ENCODE peak calls at places on chromosome X, in five cellular contexts. One of them, this sample, is unnamed.
A peak's percentile ranks its signal among the peaks of the same experiment; 100 is the strongest.

GRCh38 chrX:119899125-119899524 is 3.4 kb downstream of the AKAP14 start:
- DNase-seq in H1: no peak
- DNase-seq in trophoblast cell: no peak
- DNase-seq in neuronal stem cell: no peak
- DNase-seq in H9: no peak
- DNase-seq in this sample: no peak

GRCh38 chrX:18873836-18874235 is 110.1 kb downstream of the PHKA2 start:
- DNase-seq in H9: no peak
- DNase-seq in trophoblast cell: no peak
- DNase-seq in neuronal stem cell: no peak
- DNase-seq in H1: no peak
- DNase-seq in this sample: no peak

GRCh38 chrX:101449279-101449678 is 36.0 kb upstream of the ARMCX4 start:
- DNase-seq in H9: no peak
- DNase-seq in trophoblast cell: no peak
- DNase-seq in H1: no peak
- DNase-seq in neuronal stem cell: no peak
- DNase-seq in this sample: no peak

GRCh38 chrX:107673933-107674479 is 45.7 kb downstream of the PRPS1 start:
- DNase-seq in neuronal stem cell: no peak
- DNase-seq in trophoblast cell: no peak
- DNase-seq in H9: peak; percentile 60
- DNase-seq in H1: no peak
- DNase-seq in this sample: peak; percentile 95

GRCh38 chrX:131728295-131729145 is 184.6 kb downstream of the OR13H1 start:
- DNase-seq in trophoblast cell: no peak
- DNase-seq in H9: no peak
- DNase-seq in neuronal stem cell: no peak
- DNase-seq in H1: no peak
- DNase-seq in this sample: no peak

GRCh38 chrX:110087485-110088356 is 84.8 kb downstream of the TMEM164 start:
- DNase-seq in H1: no peak
- DNase-seq in H9: no peak
- DNase-seq in trophoblast cell: no peak
- DNase-seq in neuronal stem cell: no peak
- DNase-seq in this sample: peak; percentile 94

GRCh38 chrX:105706041-105706440 is 116.3 kb upstream of the NRK start:
- DNase-seq in H1: no peak
- DNase-seq in trophoblast cell: no peak
- DNase-seq in neuronal stem cell: no peak
- DNase-seq in H9: no peak
- DNase-seq in this sample: peak; percentile 52

GRCh38 chrX:123083924-123084323 is 100.2 kb upstream of the GRIA3 start:
- DNase-seq in H9: no peak
- DNase-seq in trophoblast cell: no peak
- DNase-seq in H1: no peak
- DNase-seq in neuronal stem cell: no peak
- DNase-seq in this sample: no peak

GRCh38 chrX:86946569-86946968 is 571.0 kb upstream of the KLHL4 start:
- DNase-seq in neuronal stem cell: peak; percentile 31
- DNase-seq in trophoblast cell: no peak
- DNase-seq in H1: no peak
- DNase-seq in H9: no peak
- DNase-seq in this sample: peak; percentile 37

GRCh38 chrX:132918523-132918922 is 39.9 kb downstream of the HS6ST2 start:
- DNase-seq in H9: no peak
- DNase-seq in trophoblast cell: no peak
- DNase-seq in neuronal stem cell: no peak
- DNase-seq in H1: no peak
- DNase-seq in this sample: no peak

GRCh38 chrX:153762636-153763173 is 1.3 kb upstream of the PLXNB3 start:
- DNase-seq in neuronal stem cell: no peak
- DNase-seq in trophoblast cell: no peak
- DNase-seq in H9: no peak
- DNase-seq in H1: no peak
- DNase-seq in this sample: no peak

GRCh38 chrX:13764765-13765164 is 30.2 kb downstream of the OFD1 start:
- DNase-seq in neuronal stem cell: peak; percentile 23
- DNase-seq in H9: peak; percentile 69
- DNase-seq in H1: no peak
- DNase-seq in trophoblast cell: no peak
- DNase-seq in this sample: no peak

DNA sequence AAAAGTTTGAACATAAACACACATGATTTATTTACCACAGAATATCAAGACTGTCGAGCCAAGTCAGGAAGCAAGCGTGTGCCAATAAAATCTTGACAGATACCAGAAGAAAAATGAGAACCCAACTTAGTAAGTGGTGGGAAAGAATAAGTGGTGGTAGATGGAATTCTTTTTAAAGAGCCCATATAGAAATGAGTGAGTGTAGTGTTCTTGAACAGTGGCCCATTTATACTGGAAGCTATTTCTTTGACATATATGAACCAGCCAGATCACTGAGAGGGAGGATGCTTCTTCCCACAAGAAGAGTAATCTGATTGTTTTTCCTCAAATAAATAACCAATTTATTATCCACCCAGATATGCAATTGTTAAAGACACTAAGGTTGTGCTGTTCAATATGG is 98.0 kb downstream of the NHS start:
- DNase-seq in H1: no peak
- DNase-seq in neuronal stem cell: no peak
- DNase-seq in trophoblast cell: no peak
- DNase-seq in H9: no peak
- DNase-seq in this sample: no peak
- H3K23ac ChIP-seq in H1: no peak overlapping the region
- H3K23ac ChIP-seq in neuronal stem cell: no peak overlapping the region
- H3K23ac ChIP-seq in trophoblast cell: no peak overlapping the region
- H3K23ac ChIP-seq in H9: no peak overlapping the region
- H3K23ac ChIP-seq in this sample: no peak overlapping the region

DNA sequence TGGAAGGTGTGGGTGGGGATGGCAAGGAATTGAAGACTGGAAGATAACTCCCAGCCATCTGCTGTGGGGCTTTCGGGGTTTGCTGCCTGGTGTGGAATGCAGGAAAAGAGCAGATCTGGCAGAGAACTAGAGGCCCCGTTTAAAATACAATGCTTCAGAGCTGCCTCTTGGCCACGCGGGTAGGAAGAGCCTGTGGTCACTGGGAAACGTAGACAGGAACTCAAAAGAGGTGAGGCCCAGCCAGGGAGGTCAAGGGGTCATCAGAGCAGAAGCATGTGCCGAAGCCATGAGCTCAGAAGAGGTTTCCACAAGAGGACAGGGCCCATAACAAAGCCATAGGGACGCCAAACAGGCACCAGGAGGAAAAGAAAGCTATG is 14.5 kb upstream of the STS start:
- DNase-seq in H1: no peak
- DNase-seq in neuronal stem cell: no peak
- DNase-seq in trophoblast cell: no peak
- DNase-seq in H9: no peak
- DNase-seq in this sample: no peak
- H2AFZ ChIP-seq in H1: no peak overlapping the region
- H2AFZ ChIP-seq in neuronal stem cell: peak overlapping the region; percentile 11
- H2AFZ ChIP-seq in trophoblast cell: no peak overlapping the region
- H2AFZ ChIP-seq in H9: no peak overlapping the region
- H2AFZ ChIP-seq in this sample: no peak overlapping the region

DNA sequence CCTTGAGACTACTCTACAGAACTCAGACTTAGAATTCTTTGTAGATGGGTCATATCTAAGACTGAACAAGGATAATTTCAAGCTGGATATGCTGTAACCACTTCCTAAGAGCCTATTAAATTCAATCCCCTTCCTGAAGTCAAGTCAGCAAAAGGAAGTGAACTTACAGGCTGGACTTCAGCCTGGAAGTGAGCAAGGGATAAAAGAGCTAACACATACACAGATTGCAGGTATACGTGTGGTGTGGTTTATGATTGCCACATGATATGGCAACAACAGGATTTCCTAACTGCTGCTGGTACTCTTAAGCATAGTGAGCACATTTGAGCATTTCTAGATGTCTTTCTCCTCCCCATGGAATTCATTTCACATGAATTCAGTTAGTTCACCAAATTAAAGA is 38.2 kb upstream of the UXT start:
- DNase-seq in H1: no peak
- DNase-seq in trophoblast cell: peak; percentile 28
- DNase-seq in H9: no peak
- DNase-seq in neuronal stem cell: no peak
- DNase-seq in this sample: no peak
- H2BK12ac ChIP-seq in H1: no peak overlapping the region
- H2BK12ac ChIP-seq in trophoblast cell: no peak overlapping the region
- H2BK12ac ChIP-seq in H9: no peak overlapping the region
- H2BK12ac ChIP-seq in neuronal stem cell: no peak overlapping the region
- H2BK12ac ChIP-seq in this sample: no peak overlapping the region

GRCh38 chrX:24100713-24101112 is 46.0 kb downstream of the EIF2S3 start:
- DNase-seq in neuronal stem cell: no peak
- DNase-seq in trophoblast cell: no peak
- DNase-seq in H1: no peak
- DNase-seq in H9: no peak
- DNase-seq in this sample: peak; percentile 64
- H3K23ac ChIP-seq in neuronal stem cell: no peak overlapping the region
- H3K23ac ChIP-seq in trophoblast cell: no peak overlapping the region
- H3K23ac ChIP-seq in H1: no peak overlapping the region
- H3K23ac ChIP-seq in H9: no peak overlapping the region
- H3K23ac ChIP-seq in this sample: no peak overlapping the region

DNA sequence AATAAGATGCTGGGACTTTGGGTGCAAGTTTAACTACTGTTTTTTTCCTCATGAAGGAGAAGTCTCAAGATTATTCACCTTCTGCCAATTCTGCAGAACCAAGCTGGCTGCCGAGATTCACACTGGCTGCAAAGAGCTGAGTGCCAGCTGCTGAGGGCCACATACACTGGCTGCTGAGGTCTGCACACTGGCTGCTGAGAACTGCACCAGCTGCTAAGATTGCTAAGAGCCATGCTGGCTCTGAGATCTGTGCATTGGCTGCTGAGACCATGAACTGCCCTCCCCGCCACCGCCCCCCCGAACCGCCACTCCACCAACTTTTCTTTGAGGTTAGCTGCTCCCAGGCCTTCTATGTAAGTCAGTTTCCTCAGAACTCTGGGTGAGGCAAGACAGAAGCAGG is 330.3 kb downstream of the CBLL2 start:
- DNase-seq in H1: no peak
- DNase-seq in neuronal stem cell: no peak
- DNase-seq in H9: no peak
- DNase-seq in trophoblast cell: no peak
- DNase-seq in this sample: no peak
- H2AFZ ChIP-seq in H1: no peak overlapping the region
- H2AFZ ChIP-seq in neuronal stem cell: no peak overlapping the region
- H2AFZ ChIP-seq in H9: no peak overlapping the region
- H2AFZ ChIP-seq in trophoblast cell: no peak overlapping the region
- H2AFZ ChIP-seq in this sample: no peak overlapping the region

GRCh38 chrX:36160056-36160455 is 240.5 kb downstream of the CFAP47 start:
- DNase-seq in H9: no peak
- DNase-seq in H1: no peak
- DNase-seq in neuronal stem cell: no peak
- DNase-seq in trophoblast cell: no peak
- DNase-seq in this sample: no peak
- H2BK12ac ChIP-seq in H9: no peak overlapping the region
- H2BK12ac ChIP-seq in H1: no peak overlapping the region
- H2BK12ac ChIP-seq in neuronal stem cell: no peak overlapping the region
- H2BK12ac ChIP-seq in trophoblast cell: no peak overlapping the region
- H2BK12ac ChIP-seq in this sample: no peak overlapping the region

GRCh38 chrX:40719731-40720130 is 15.6 kb downstream of the MED14 start:
- DNase-seq in H1: no peak
- DNase-seq in neuronal stem cell: no peak
- DNase-seq in H9: no peak
- DNase-seq in trophoblast cell: no peak
- DNase-seq in this sample: no peak
- H3K23ac ChIP-seq in H1: no peak overlapping the region
- H3K23ac ChIP-seq in neuronal stem cell: no peak overlapping the region
- H3K23ac ChIP-seq in H9: no peak overlapping the region
- H3K23ac ChIP-seq in trophoblast cell: no peak overlapping the region
- H3K23ac ChIP-seq in this sample: no peak overlapping the region

GRCh38 chrX:115332832-115333231 is 43.3 kb downstream of the LUZP4 start:
- DNase-seq in H1: no peak
- DNase-seq in trophoblast cell: no peak
- DNase-seq in neuronal stem cell: no peak
- DNase-seq in H9: no peak
- DNase-seq in this sample: peak; percentile 33
- H2AFZ ChIP-seq in H1: no peak overlapping the region
- H2AFZ ChIP-seq in trophoblast cell: no peak overlapping the region
- H2AFZ ChIP-seq in neuronal stem cell: no peak overlapping the region
- H2AFZ ChIP-seq in H9: no peak overlapping the region
- H2AFZ ChIP-seq in this sample: no peak overlapping the region

DNA sequence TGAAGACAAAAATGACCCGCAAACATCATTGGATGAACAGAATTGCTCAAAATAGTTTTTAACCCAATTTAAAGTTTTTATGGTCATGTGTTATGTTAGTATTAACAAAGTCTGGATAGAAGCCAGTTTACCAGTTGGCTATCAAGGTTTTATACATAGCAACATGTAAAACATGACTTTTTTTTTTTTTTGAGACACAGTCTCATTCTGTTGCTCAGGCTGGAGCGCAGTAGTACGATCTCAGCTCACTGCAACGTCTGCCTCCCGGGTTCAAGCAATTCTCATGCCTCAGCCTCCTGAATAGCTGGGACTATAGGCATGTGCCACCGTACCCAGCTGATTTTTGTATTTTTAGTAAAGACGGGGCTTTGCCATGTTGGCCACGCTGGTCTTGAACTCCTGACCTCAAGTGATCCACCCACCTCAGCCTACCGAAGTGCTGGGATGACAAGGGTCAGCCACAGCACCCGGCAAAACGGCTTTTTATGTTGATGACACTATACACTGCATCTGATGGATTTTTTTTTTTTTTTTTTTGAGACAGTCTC is 3.4 kb downstream of the SAT1 start:
- DNase-seq in H9: no peak
- DNase-seq in neuronal stem cell: no peak
- DNase-seq in H1: no peak
- DNase-seq in trophoblast cell: peak; percentile 67
- DNase-seq in this sample: peak; percentile 77
- H2BK12ac ChIP-seq in H9: no peak overlapping the region
- H2BK12ac ChIP-seq in neuronal stem cell: no peak overlapping the region
- H2BK12ac ChIP-seq in H1: no peak overlapping the region
- H2BK12ac ChIP-seq in trophoblast cell: no peak overlapping the region
- H2BK12ac ChIP-seq in this sample: no peak overlapping the region